ENCODE peak calls at places on chromosomes 4 and X, in four cellular contexts. J is K562, E is GM12878, A is H1. V is an unnamed sample.

GRCh38 chr4:104417483-104417882 is 77.2 kb downstream of the CXXC4 start:
- DNase-seq in J (no peak), E (no peak), A (no peak), V (no peak)

GRCh38 chr4:145387079-145387478 is 94.6 kb upstream of the SMAD1 start:
- DNase-seq in J (no peak), E (no peak), A (no peak), V (no peak)

GRCh38 chr4:119097282-119097900 is 38.2 kb upstream of the MYOZ2 start:
- DNase-seq in J (no peak), E (no peak), A (no peak), V (no peak)

GRCh38 chr4:37865450-37865849 is 25.4 kb upstream of the TBC1D1 start:
- DNase-seq in J (no peak), E (no peak), A (no peak), V (no peak)

GRCh38 chrX:21374994-21375794 is 976 bp downstream of the CNKSR2 start:
- DNase-seq in J (no peak), E (no peak), A (peak; percentile 49), V (peak; percentile 28)

GRCh38 chrX:11239230-11239629 is 54.0 kb upstream of the AMELX start:
- DNase-seq in J (no peak), E (peak; percentile 8), A (no peak), V (peak; percentile 7)

GRCh38 chr4:159435561-159436023 is 332.7 kb downstream of the RAPGEF2 start:
- DNase-seq in J (no peak), E (peak; percentile 12), A (no peak), V (no peak)

GRCh38 chr4:40916880-40917279 is 167.1 kb downstream of the NSUN7 start:
- DNase-seq in J (peak; percentile 46), E (no peak), A (peak; percentile 77), V (no peak)

GRCh38 chr4:38078590-38079381 is 118.6 kb downstream of the PTTG2 start:
- DNase-seq in J (no peak), E (no peak), A (no peak), V (no peak)

GRCh38 chr4:122224348-122224747 is 72.2 kb downstream of the BLTP1 start:
- DNase-seq in J (peak; percentile 8), E (no peak), A (no peak), V (no peak)

GRCh38 chr4:5808081-5808741 is 84.7 kb downstream of the CRMP1 start:
- DNase-seq in J (no peak), E (no peak), A (no peak), V (peak; percentile 50)
- TF ChIP-seq NRF1 in J (no peak), E (no peak), A (no peak), V (no peak)

DNA sequence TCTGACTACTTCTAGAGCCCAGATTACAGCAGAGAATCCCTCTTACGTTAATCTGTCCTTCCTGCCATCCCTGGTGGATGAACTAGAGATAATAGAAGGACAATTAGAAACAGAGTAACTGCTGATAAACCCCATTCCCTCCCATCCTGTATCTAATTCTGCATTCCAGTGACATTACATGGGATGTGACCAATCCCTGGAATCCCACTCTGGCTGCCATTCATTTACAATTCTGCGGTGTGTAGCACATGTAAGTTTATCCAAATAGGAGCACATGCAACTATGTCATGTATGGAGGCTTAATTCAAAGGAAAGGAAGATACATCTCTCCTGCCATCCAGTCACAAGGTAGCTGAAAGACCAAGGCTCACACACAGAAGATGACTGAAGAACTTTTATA is 339.5 kb downstream of the GPAT3 start:
- DNase-seq in J (no peak), E (no peak), A (no peak), V (no peak)
- H3K4me2 ChIP-seq in J (no peak overlapping the region), E (no peak overlapping the region), A (no peak overlapping the region), V (no peak overlapping the region)

GRCh38 chr4:101286663-101287062 is 60.7 kb downstream of the PPP3CA start:
- DNase-seq in J (no peak), E (no peak), A (no peak), V (no peak)

GRCh38 chr4:101283436-101283835 is 63.9 kb downstream of the PPP3CA start:
- DNase-seq in J (no peak), E (no peak), A (no peak), V (no peak)

GRCh38 chr4:101284546-101284945 is 62.8 kb downstream of the PPP3CA start:
- DNase-seq in J (no peak), E (no peak), A (no peak), V (no peak)

GRCh38 chr4:101287332-101287731 is 60.0 kb downstream of the PPP3CA start:
- DNase-seq in J (no peak), E (no peak), A (no peak), V (no peak)

DNA sequence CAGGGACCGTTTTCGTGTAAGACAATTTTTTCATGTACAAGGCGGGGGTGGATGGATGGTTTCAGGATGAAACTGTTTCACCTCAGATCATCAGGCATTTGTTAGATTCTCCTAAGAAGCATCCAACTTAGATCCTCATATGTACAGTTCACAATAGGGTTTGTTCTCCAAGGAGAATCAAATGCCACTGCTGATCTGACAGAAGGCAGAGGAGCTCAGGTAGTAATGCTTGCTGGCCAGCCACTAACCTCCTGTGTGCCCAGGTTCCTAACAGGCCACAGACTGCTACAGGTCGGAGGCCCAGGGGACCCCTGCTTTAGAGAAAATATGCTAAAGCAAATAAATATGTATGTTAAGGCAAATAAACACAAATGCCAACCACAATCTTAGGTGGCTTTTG is 61.3 kb downstream of the PPP3CA start:
- DNase-seq in J (no peak), E (no peak), A (no peak), V (no peak)
- H3K4me1 ChIP-seq in J (no peaks in the 10 kb centered on the region), E (peaks cover 2% of the 10 kb centered on the region), A (peaks cover 13% of the 10 kb centered on the region), V (peaks cover 35% of the 10 kb centered on the region)

GRCh38 chr4:15982833-15983528 is 20.0 kb upstream of the FGFBP2 start:
- DNase-seq in J (no peak), E (no peak), A (no peak), V (no peak)
- TF ChIP-seq NRF1 in J (no peak), E (no peak), A (no peak), V (no peak)

GRCh38 chr4:182877326-182877883 is 39.8 kb downstream of the DCTD start:
- DNase-seq in J (no peak), E (no peak), A (no peak), V (no peak)
- H3K4me2 ChIP-seq in J (no peak overlapping the region), E (no peak overlapping the region), A (no peak overlapping the region), V (no peak overlapping the region)

GRCh38 chrX:421646-422325 is 35.1 kb upstream of the PPP2R3B start:
- DNase-seq in J (no peak), E (no peak), A (no peak), V (no peak)

GRCh38 chrX:418927-419729 is 32.4 kb upstream of the PPP2R3B start:
- DNase-seq in J (no peak), E (no peak), A (no peak), V (no peak)

GRCh38 chrX:425056-425455 is 38.3 kb upstream of the PPP2R3B start:
- DNase-seq in J (no peak), E (no peak), A (no peak), V (no peak)

GRCh38 chrX:420496-421223 is 34.0 kb upstream of the PPP2R3B start:
- DNase-seq in J (no peak), E (no peak), A (no peak), V (no peak)
- H3K4me1 ChIP-seq in J (no peaks in the 10 kb centered on the region), E (no peaks in the 10 kb centered on the region), A (peaks cover 5% of the 10 kb centered on the region), V (no peaks in the 10 kb centered on the region)

GRCh38 chr4:82951196-82951595 is 50.7 kb downstream of the THAP9 start:
- DNase-seq in J (no peak), E (no peak), A (no peak), V (no peak)

GRCh38 chr4:82954212-82954611 is 53.7 kb downstream of the THAP9 start:
- DNase-seq in J (no peak), E (no peak), A (no peak), V (no peak)

GRCh38 chr4:82957045-82957444 is 53.6 kb downstream of the LIN54 start:
- DNase-seq in J (no peak), E (no peak), A (no peak), V (no peak)
- TF ChIP-seq NRF1 in J (no peak), E (no peak), A (no peak), V (no peak)

DNA sequence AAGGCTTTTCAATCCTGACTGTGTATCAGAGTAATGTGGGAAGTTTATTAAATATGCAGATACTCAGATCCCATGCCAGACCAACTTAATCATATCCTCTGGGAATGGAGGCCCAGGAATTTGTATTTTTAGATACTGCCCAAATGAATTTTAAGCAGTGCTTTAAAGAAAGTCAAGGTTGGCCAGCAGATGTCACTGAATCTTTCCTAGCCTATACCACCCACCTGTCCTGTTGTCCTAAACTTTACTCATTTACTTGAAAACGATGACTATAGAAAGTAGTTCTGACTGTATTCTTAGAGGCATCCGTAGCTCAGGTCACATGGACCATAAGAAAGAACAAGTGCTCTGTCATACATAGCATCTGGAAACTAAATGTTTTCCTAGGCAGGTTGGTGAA is 79.9 kb downstream of the AMOT start:
- DNase-seq in J (no peak), E (peak; percentile 20), A (no peak), V (no peak)
- H3K4me2 ChIP-seq in J (no peak overlapping the region), E (peak overlapping the region; percentile 57), A (no peak overlapping the region), V (no peak overlapping the region)

GRCh38 chrX:12997898-12998687 is 23.2 kb downstream of the TMSB4X start:
- DNase-seq in J (no peak), E (no peak), A (no peak), V (no peak)

GRCh38 chrX:12994321-12994720 is 19.4 kb downstream of the TMSB4X start:
- DNase-seq in J (no peak), E (no peak), A (no peak), V (no peak)

GRCh38 chrX:12999422-12999821 is 24.5 kb downstream of the TMSB4X start:
- DNase-seq in J (no peak), E (no peak), A (no peak), V (no peak)

GRCh38 chrX:12993823-12994222 is 18.9 kb downstream of the TMSB4X start:
- DNase-seq in J (no peak), E (no peak), A (no peak), V (no peak)

DNA sequence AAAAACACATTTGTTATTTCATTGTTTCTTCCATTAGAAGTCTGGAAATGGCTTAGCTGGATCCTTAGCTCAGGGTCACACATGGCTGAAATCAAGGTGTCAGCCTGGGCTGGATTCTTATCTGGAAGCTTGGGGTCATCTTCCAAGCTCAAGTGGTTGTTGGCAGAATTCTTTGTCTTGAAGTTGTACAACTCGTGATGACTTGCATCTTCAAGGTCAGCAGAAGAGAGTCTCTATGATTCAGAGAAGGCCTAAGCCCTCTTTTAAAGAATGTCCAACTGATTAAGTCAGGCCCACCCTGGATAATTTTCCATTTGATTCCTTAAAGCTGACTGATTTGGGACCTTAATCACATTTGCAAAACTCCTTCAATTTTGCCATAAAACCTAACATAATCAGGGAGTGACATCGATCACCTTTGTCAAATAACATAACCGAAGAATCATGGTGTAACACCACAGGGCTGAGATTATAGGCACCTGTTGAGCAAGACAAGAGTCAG is 22.1 kb downstream of the TMSB4X start:
- DNase-seq in J (no peak), E (no peak), A (no peak), V (no peak)
- H3K4me1 ChIP-seq in J (peaks cover 2% of the 10 kb centered on the region), E (peaks cover 45% of the 10 kb centered on the region), A (no peaks in the 10 kb centered on the region), V (peaks cover 2% of the 10 kb centered on the region)

V was measured in SK-N-SH.